ENCODE peak calls at places on chromosomes 13 and 19, in five cellular contexts. One of them, this sample, is unnamed.

GRCh38 chr13:74289861-74290260 is 155.7 kb upstream of the KLF12 start:
- DNase-seq in PC-3: no peak
- DNase-seq in SK-N-SH: peak; percentile 10
- DNase-seq in keratinocyte: no peak
- DNase-seq in H9: no peak
- DNase-seq in this sample: no peak

GRCh38 chr13:71118779-71119364 is 748.1 kb downstream of the DACH1 start:
- DNase-seq in PC-3: peak; percentile 38
- DNase-seq in SK-N-SH: no peak
- DNase-seq in keratinocyte: no peak
- DNase-seq in H9: no peak
- DNase-seq in this sample: no peak

GRCh38 chr13:64767054-64767453 is 2463.1 kb downstream of the PCDH9 start:
- DNase-seq in PC-3: no peak
- DNase-seq in SK-N-SH: no peak
- DNase-seq in keratinocyte: no peak
- DNase-seq in H9: no peak
- DNase-seq in this sample: no peak

GRCh38 chr13:79780240-79780639 is 299.3 kb downstream of the NDFIP2 start:
- DNase-seq in PC-3: no peak
- DNase-seq in SK-N-SH: no peak
- DNase-seq in keratinocyte: no peak
- DNase-seq in H9: no peak
- DNase-seq in this sample: no peak

GRCh38 chr13:31053098-31053497 is 108.6 kb downstream of the HSPH1 start:
- DNase-seq in PC-3: peak; percentile 71
- DNase-seq in SK-N-SH: no peak
- DNase-seq in keratinocyte: no peak
- DNase-seq in H9: no peak
- DNase-seq in this sample: no peak

GRCh38 chr13:36919206-36919832 is 719 bp downstream of the SMAD9 start:
- DNase-seq in PC-3: peak; percentile 8
- DNase-seq in SK-N-SH: peak; percentile 75
- DNase-seq in keratinocyte: no peak
- DNase-seq in H9: peak; percentile 58
- DNase-seq in this sample: peak; percentile 37

GRCh38 chr13:25170554-25171107 is 1.5 kb downstream of the AMER2 start:
- DNase-seq in PC-3: no peak
- DNase-seq in SK-N-SH: peak; percentile 50
- DNase-seq in keratinocyte: no peak
- DNase-seq in H9: no peak
- DNase-seq in this sample: no peak

GRCh38 chr13:110447058-110447511 is 114.4 kb downstream of the RAB20 start:
- DNase-seq in PC-3: no peak
- DNase-seq in SK-N-SH: no peak
- DNase-seq in keratinocyte: no peak
- DNase-seq in H9: no peak
- DNase-seq in this sample: no peak

GRCh38 chr19:27918818-27919217 is 1294.1 kb downstream of the UQCRFS1 start:
- DNase-seq in PC-3: no peak
- DNase-seq in SK-N-SH: no peak
- DNase-seq in keratinocyte: no peak
- DNase-seq in H9: no peak
- DNase-seq in this sample: no peak

GRCh38 chr13:102617697-102618350 is 21.0 kb downstream of the TPP2 start:
- DNase-seq in PC-3: no peak
- DNase-seq in SK-N-SH: no peak
- DNase-seq in keratinocyte: no peak
- DNase-seq in H9: no peak
- DNase-seq in this sample: no peak

GRCh38 chr13:70408865-70409264 is 300.6 kb upstream of the KLHL1 start:
- DNase-seq in PC-3: peak; percentile 59
- DNase-seq in SK-N-SH: no peak
- DNase-seq in keratinocyte: no peak
- DNase-seq in H9: no peak
- DNase-seq in this sample: no peak

GRCh38 chr13:35699181-35699580 is 222.7 kb upstream of the MAB21L1 start:
- DNase-seq in PC-3: peak; percentile 50
- DNase-seq in SK-N-SH: no peak
- DNase-seq in keratinocyte: no peak
- DNase-seq in H9: no peak
- DNase-seq in this sample: no peak

GRCh38 chr13:72204291-72204690 is 337.3 kb upstream of the DACH1 start:
- DNase-seq in PC-3: peak; percentile 61
- DNase-seq in SK-N-SH: no peak
- DNase-seq in keratinocyte: no peak
- DNase-seq in H9: no peak
- DNase-seq in this sample: no peak

GRCh38 chr19:45815501-45816216 is 551 bp upstream of the RSPH6A start:
- DNase-seq in PC-3: no peak
- DNase-seq in SK-N-SH: peak; percentile 62
- DNase-seq in keratinocyte: no peak
- DNase-seq in H9: peak; percentile 94
- DNase-seq in this sample: peak; percentile 65

GRCh38 chr19:29404951-29405727 is 120.7 kb upstream of the VSTM2B start:
- DNase-seq in PC-3: peak; percentile 1
- DNase-seq in SK-N-SH: no peak
- DNase-seq in keratinocyte: no peak
- DNase-seq in H9: peak; percentile 58
- DNase-seq in this sample: peak; percentile 89

GRCh38 chr19:43739836-43740235 is 14.9 kb downstream of the SMG9 start:
- DNase-seq in PC-3: peak; percentile 64
- DNase-seq in SK-N-SH: no peak
- DNase-seq in keratinocyte: no peak
- DNase-seq in H9: no peak
- DNase-seq in this sample: no peak

GRCh38 chr19:45016388-45017314 is 15.4 kb downstream of the RELB start:
- DNase-seq in PC-3: peak; percentile 72
- DNase-seq in SK-N-SH: peak; percentile 88
- DNase-seq in keratinocyte: no peak
- DNase-seq in H9: peak; percentile 81
- DNase-seq in this sample: peak; percentile 51

GRCh38 chr13:36763322-36763721 is 55.7 kb upstream of the RFXAP start:
- DNase-seq in PC-3: no peak
- DNase-seq in SK-N-SH: no peak
- DNase-seq in keratinocyte: no peak
- DNase-seq in H9: no peak
- DNase-seq in this sample: no peak

GRCh38 chr13:101331731-101332130 is 84.6 kb downstream of the NALCN start:
- DNase-seq in PC-3: no peak
- DNase-seq in SK-N-SH: no peak
- DNase-seq in keratinocyte: no peak
- DNase-seq in H9: no peak
- DNase-seq in this sample: no peak

GRCh38 chr13:23411220-23411619 is 22.3 kb downstream of the SACS start:
- DNase-seq in PC-3: no peak
- DNase-seq in SK-N-SH: no peak
- DNase-seq in keratinocyte: no peak
- DNase-seq in H9: no peak
- DNase-seq in this sample: no peak

GRCh38 chr13:51211910-51212309 is 10.3 kb upstream of the FAM124A start:
- DNase-seq in PC-3: no peak
- DNase-seq in SK-N-SH: no peak
- DNase-seq in keratinocyte: no peak
- DNase-seq in H9: no peak
- DNase-seq in this sample: no peak

GRCh38 chr19:30518965-30519606 is 146.9 kb downstream of the ZNF536 start:
- DNase-seq in PC-3: no peak
- DNase-seq in SK-N-SH: no peak
- DNase-seq in keratinocyte: no peak
- DNase-seq in H9: no peak
- DNase-seq in this sample: no peak

GRCh38 chr13:69690999-69691398 is 416.6 kb upstream of the ATXN8OS start:
- DNase-seq in PC-3: no peak
- DNase-seq in SK-N-SH: no peak
- DNase-seq in keratinocyte: no peak
- DNase-seq in H9: no peak
- DNase-seq in this sample: no peak

GRCh38 chr13:23175920-23176319 is 4.9 kb upstream of the SGCG start:
- DNase-seq in PC-3: peak; percentile 29
- DNase-seq in SK-N-SH: no peak
- DNase-seq in keratinocyte: no peak
- DNase-seq in H9: no peak
- DNase-seq in this sample: no peak

GRCh38 chr13:54972838-54973237 is 1944.2 kb downstream of the OLFM4 start:
- DNase-seq in PC-3: no peak
- DNase-seq in SK-N-SH: no peak
- DNase-seq in keratinocyte: no peak
- DNase-seq in H9: no peak
- DNase-seq in this sample: no peak

GRCh38 chr19:19205416-19206410 is 2.5 kb upstream of the NR2C2AP start:
- DNase-seq in PC-3: no peak
- DNase-seq in SK-N-SH: no peak
- DNase-seq in keratinocyte: no peak
- DNase-seq in H9: no peak
- DNase-seq in this sample: no peak
- H3K4me2 ChIP-seq in PC-3: no peak overlapping the region
- H3K4me2 ChIP-seq in SK-N-SH: no peak overlapping the region
- H3K4me2 ChIP-seq in keratinocyte: no peak overlapping the region
- H3K4me2 ChIP-seq in H9: no peak overlapping the region
- H3K4me2 ChIP-seq in this sample: no peak overlapping the region

GRCh38 chr19:41437944-41438574 is 1.7 kb downstream of the DMAC2 start:
- DNase-seq in PC-3: no peak
- DNase-seq in SK-N-SH: no peak
- DNase-seq in keratinocyte: no peak
- DNase-seq in H9: no peak
- DNase-seq in this sample: no peak
- H3K4me2 ChIP-seq in PC-3: no peak overlapping the region
- H3K4me2 ChIP-seq in SK-N-SH: no peak overlapping the region
- H3K4me2 ChIP-seq in keratinocyte: no peak overlapping the region
- H3K4me2 ChIP-seq in H9: no peak overlapping the region
- H3K4me2 ChIP-seq in this sample: no peak overlapping the region

GRCh38 chr13:29948791-29949190 is 98.4 kb upstream of the UBL3 start:
- DNase-seq in PC-3: no peak
- DNase-seq in SK-N-SH: no peak
- DNase-seq in keratinocyte: no peak
- DNase-seq in H9: no peak
- DNase-seq in this sample: no peak
- H3K4me2 ChIP-seq in PC-3: no peak overlapping the region
- H3K4me2 ChIP-seq in SK-N-SH: no peak overlapping the region
- H3K4me2 ChIP-seq in keratinocyte: no peak overlapping the region
- H3K4me2 ChIP-seq in H9: no peak overlapping the region
- H3K4me2 ChIP-seq in this sample: no peak overlapping the region

GRCh38 chr19:53193534-53194222 is 520 bp upstream of the ZNF665 start:
- DNase-seq in PC-3: no peak
- DNase-seq in SK-N-SH: peak; percentile 27
- DNase-seq in keratinocyte: no peak
- DNase-seq in H9: no peak
- DNase-seq in this sample: no peak
- H3K4me2 ChIP-seq in PC-3: peak overlapping the region; percentile 68
- H3K4me2 ChIP-seq in SK-N-SH: peak overlapping the region; percentile 85
- H3K4me2 ChIP-seq in keratinocyte: peak overlapping the region; percentile 18
- H3K4me2 ChIP-seq in H9: peak overlapping the region; percentile 67
- H3K4me2 ChIP-seq in this sample: peak overlapping the region; percentile 25

DNA sequence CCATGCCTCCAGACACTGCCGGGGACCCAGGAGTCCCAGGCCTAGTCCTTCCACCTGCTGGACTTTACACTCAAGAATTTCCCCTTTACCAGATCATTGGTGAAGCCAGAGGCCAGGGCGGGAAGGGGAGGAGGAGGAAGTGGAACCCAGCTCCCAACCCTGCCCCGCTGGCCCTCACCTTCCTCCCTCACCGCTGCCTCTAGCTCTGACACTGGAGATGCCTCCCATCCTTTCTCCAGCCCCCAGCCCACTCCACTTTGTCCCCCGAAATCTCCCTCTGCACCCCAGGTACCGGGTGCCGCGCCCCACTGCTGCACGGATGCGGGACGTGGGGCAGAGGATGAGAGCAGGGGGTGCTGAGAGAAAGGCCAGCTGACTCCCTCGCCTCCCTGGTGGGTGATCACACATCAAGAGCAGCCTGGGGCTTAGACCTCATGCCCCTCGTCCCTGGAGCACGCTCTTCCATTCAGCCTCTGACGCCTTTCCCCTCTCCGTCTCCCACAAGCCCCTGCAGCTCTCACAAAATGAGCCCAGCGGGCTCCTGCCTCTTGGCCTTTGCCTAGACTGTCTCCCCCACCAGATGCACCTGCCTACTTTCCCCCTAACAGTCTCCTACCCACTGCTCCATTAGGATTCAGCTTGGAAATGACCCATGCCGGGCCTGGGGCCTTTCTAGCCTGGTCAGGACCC is at the start of gene PTPRH:
- DNase-seq in PC-3: peak; percentile 55
- DNase-seq in SK-N-SH: no peak
- DNase-seq in keratinocyte: no peak
- DNase-seq in H9: no peak
- DNase-seq in this sample: no peak
- H3K4me2 ChIP-seq in PC-3: peak within 1 kb of the TSS; percentile 39
- H3K4me2 ChIP-seq in SK-N-SH: peak within 1 kb of the TSS; percentile 38
- H3K4me2 ChIP-seq in keratinocyte: peak within 1 kb of the TSS; percentile 58
- H3K4me2 ChIP-seq in H9: no peak within 1 kb of the TSS
- H3K4me2 ChIP-seq in this sample: no peak within 1 kb of the TSS

GRCh38 chr13:48295271-48295670 is 8.3 kb upstream of the RB1 start:
- DNase-seq in PC-3: no peak
- DNase-seq in SK-N-SH: no peak
- DNase-seq in keratinocyte: no peak
- DNase-seq in H9: no peak
- DNase-seq in this sample: no peak

GRCh38 chr13:48294670-48295069 is 8.9 kb upstream of the RB1 start:
- DNase-seq in PC-3: no peak
- DNase-seq in SK-N-SH: no peak
- DNase-seq in keratinocyte: no peak
- DNase-seq in H9: no peak
- DNase-seq in this sample: no peak

GRCh38 chr13:48297131-48297786 is 6.3 kb upstream of the RB1 start:
- DNase-seq in PC-3: no peak
- DNase-seq in SK-N-SH: no peak
- DNase-seq in keratinocyte: no peak
- DNase-seq in H9: no peak
- DNase-seq in this sample: no peak

GRCh38 chr13:48299591-48299990 is 4.0 kb upstream of the RB1 start:
- DNase-seq in PC-3: no peak
- DNase-seq in SK-N-SH: no peak
- DNase-seq in keratinocyte: no peak
- DNase-seq in H9: no peak
- DNase-seq in this sample: no peak

DNA sequence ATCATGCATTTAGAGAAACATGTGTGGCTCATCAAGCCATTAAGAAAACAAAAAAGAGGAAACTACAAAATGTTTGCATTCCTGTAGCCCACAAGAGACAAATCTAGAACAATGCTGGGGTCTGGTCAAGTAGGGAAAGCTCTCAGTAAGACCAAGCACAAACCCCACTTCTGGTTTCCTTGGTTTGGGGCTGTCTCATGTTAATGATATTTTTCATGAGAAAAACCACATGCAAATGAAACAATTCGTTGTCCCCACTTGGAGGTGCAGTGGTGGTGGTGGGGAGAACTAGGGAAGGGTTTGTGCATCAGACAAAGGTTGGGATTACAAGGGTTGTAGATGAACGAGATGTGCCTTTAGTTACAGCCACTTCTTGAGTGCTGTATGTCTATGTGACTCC is 7.0 kb upstream of the RB1 start:
- DNase-seq in PC-3: no peak
- DNase-seq in SK-N-SH: no peak
- DNase-seq in keratinocyte: no peak
- DNase-seq in H9: no peak
- DNase-seq in this sample: no peak
- H3K4me2 ChIP-seq in PC-3: no peak overlapping the region
- H3K4me2 ChIP-seq in SK-N-SH: no peak overlapping the region
- H3K4me2 ChIP-seq in keratinocyte: no peak overlapping the region
- H3K4me2 ChIP-seq in H9: no peak overlapping the region
- H3K4me2 ChIP-seq in this sample: no peak overlapping the region

GRCh38 chr19:17125728-17126677 is 50.4 kb downstream of the MYO9B start:
- DNase-seq in PC-3: no peak
- DNase-seq in SK-N-SH: peak; percentile 83
- DNase-seq in keratinocyte: no peak
- DNase-seq in H9: no peak
- DNase-seq in this sample: no peak
- H3K4me2 ChIP-seq in PC-3: no peak overlapping the region
- H3K4me2 ChIP-seq in SK-N-SH: peak overlapping the region; percentile 70
- H3K4me2 ChIP-seq in keratinocyte: no peak overlapping the region
- H3K4me2 ChIP-seq in H9: no peak overlapping the region
- H3K4me2 ChIP-seq in this sample: no peak overlapping the region